ENCODE peak calls at places on chromosomes 1 and 21, in four cellular contexts. One of them, this sample, is unnamed.

GRCh38 chr21:33247596-33247995 is 17.9 kb downstream of the IFNAR2 start:
- DNase-seq in stimulated activated CD4-positive, alpha-beta T cell treated with anti-CD3 and anti-CD28 coated beads, Interleukin-1b, Interleukin-23, amount 100 ng/mL, for 24 hours: no peak
- DNase-seq in dorsolateral prefrontal cortex: no peak
- DNase-seq in NCI-H510A: no peak
- DNase-seq in this sample: no peak

GRCh38 chr21:46243865-46244490 is 15.4 kb upstream of the LSS start:
- DNase-seq in NCI-H510A: no peak
- DNase-seq in stimulated activated CD4-positive, alpha-beta T cell treated with anti-CD3 and anti-CD28 coated beads, Interleukin-1b, Interleukin-23, amount 100 ng/mL, for 24 hours: no peak
- DNase-seq in dorsolateral prefrontal cortex: no peak
- DNase-seq in this sample: no peak

GRCh38 chr1:61043010-61043820 is 39.1 kb upstream of the NFIA start:
- DNase-seq in dorsolateral prefrontal cortex: peak
- DNase-seq in NCI-H510A: peak
- DNase-seq in stimulated activated CD4-positive, alpha-beta T cell treated with anti-CD3 and anti-CD28 coated beads, Interleukin-1b, Interleukin-23, amount 100 ng/mL, for 24 hours: peak
- DNase-seq in this sample: peak

GRCh38 chr1:92404661-92405060 is 82.1 kb downstream of the GFI1 start:
- DNase-seq in stimulated activated CD4-positive, alpha-beta T cell treated with anti-CD3 and anti-CD28 coated beads, Interleukin-1b, Interleukin-23, amount 100 ng/mL, for 24 hours: no peak
- DNase-seq in dorsolateral prefrontal cortex: no peak
- DNase-seq in NCI-H510A: no peak
- DNase-seq in this sample: no peak

GRCh38 chr1:226738421-226738994 is 574 bp downstream of the ITPKB start:
- DNase-seq in stimulated activated CD4-positive, alpha-beta T cell treated with anti-CD3 and anti-CD28 coated beads, Interleukin-1b, Interleukin-23, amount 100 ng/mL, for 24 hours: no peak
- DNase-seq in NCI-H510A: peak
- DNase-seq in dorsolateral prefrontal cortex: no peak
- DNase-seq in this sample: peak

GRCh38 chr1:93614550-93615200 is 67.0 kb downstream of the BCAR3 start:
- DNase-seq in NCI-H510A: no peak
- DNase-seq in dorsolateral prefrontal cortex: no peak
- DNase-seq in stimulated activated CD4-positive, alpha-beta T cell treated with anti-CD3 and anti-CD28 coated beads, Interleukin-1b, Interleukin-23, amount 100 ng/mL, for 24 hours: no peak
- DNase-seq in this sample: no peak

GRCh38 chr1:25030674-25031589 is 100.9 kb upstream of the RUNX3 start:
- DNase-seq in NCI-H510A: no peak
- DNase-seq in stimulated activated CD4-positive, alpha-beta T cell treated with anti-CD3 and anti-CD28 coated beads, Interleukin-1b, Interleukin-23, amount 100 ng/mL, for 24 hours: peak
- DNase-seq in dorsolateral prefrontal cortex: no peak
- DNase-seq in this sample: no peak

GRCh38 chr1:73382971-73383370 is 815.0 kb downstream of the LRRIQ3 start:
- DNase-seq in stimulated activated CD4-positive, alpha-beta T cell treated with anti-CD3 and anti-CD28 coated beads, Interleukin-1b, Interleukin-23, amount 100 ng/mL, for 24 hours: no peak
- DNase-seq in dorsolateral prefrontal cortex: no peak
- DNase-seq in NCI-H510A: no peak
- DNase-seq in this sample: no peak

GRCh38 chr1:89990976-89991831 is 3.7 kb upstream of the ZNF326 start:
- DNase-seq in NCI-H510A: no peak
- DNase-seq in stimulated activated CD4-positive, alpha-beta T cell treated with anti-CD3 and anti-CD28 coated beads, Interleukin-1b, Interleukin-23, amount 100 ng/mL, for 24 hours: no peak
- DNase-seq in dorsolateral prefrontal cortex: no peak
- DNase-seq in this sample: no peak

GRCh38 chr21:34782666-34783365 is 114.0 kb downstream of the CLIC6 start:
- DNase-seq in stimulated activated CD4-positive, alpha-beta T cell treated with anti-CD3 and anti-CD28 coated beads, Interleukin-1b, Interleukin-23, amount 100 ng/mL, for 24 hours: no peak
- DNase-seq in dorsolateral prefrontal cortex: no peak
- DNase-seq in NCI-H510A: no peak
- DNase-seq in this sample: no peak

GRCh38 chr1:162380061-162380846 is 1.3 kb upstream of the C1orf226 start:
- DNase-seq in NCI-H510A: no peak
- DNase-seq in stimulated activated CD4-positive, alpha-beta T cell treated with anti-CD3 and anti-CD28 coated beads, Interleukin-1b, Interleukin-23, amount 100 ng/mL, for 24 hours: no peak
- DNase-seq in dorsolateral prefrontal cortex: no peak
- DNase-seq in this sample: no peak

GRCh38 chr1:239243003-239243402 is 143.4 kb upstream of the CHRM3 start:
- DNase-seq in stimulated activated CD4-positive, alpha-beta T cell treated with anti-CD3 and anti-CD28 coated beads, Interleukin-1b, Interleukin-23, amount 100 ng/mL, for 24 hours: no peak
- DNase-seq in NCI-H510A: no peak
- DNase-seq in dorsolateral prefrontal cortex: no peak
- DNase-seq in this sample: no peak

GRCh38 chr1:247357781-247358211 is 26.1 kb upstream of the ZNF496 start:
- DNase-seq in NCI-H510A: no peak
- DNase-seq in stimulated activated CD4-positive, alpha-beta T cell treated with anti-CD3 and anti-CD28 coated beads, Interleukin-1b, Interleukin-23, amount 100 ng/mL, for 24 hours: no peak
- DNase-seq in dorsolateral prefrontal cortex: no peak
- DNase-seq in this sample: no peak

GRCh38 chr1:179781962-179782361 is 38.9 kb downstream of the FAM163A start:
- DNase-seq in dorsolateral prefrontal cortex: no peak
- DNase-seq in NCI-H510A: no peak
- DNase-seq in stimulated activated CD4-positive, alpha-beta T cell treated with anti-CD3 and anti-CD28 coated beads, Interleukin-1b, Interleukin-23, amount 100 ng/mL, for 24 hours: no peak
- DNase-seq in this sample: no peak

GRCh38 chr21:45341779-45342178 is 54.1 kb upstream of the POFUT2 start:
- DNase-seq in stimulated activated CD4-positive, alpha-beta T cell treated with anti-CD3 and anti-CD28 coated beads, Interleukin-1b, Interleukin-23, amount 100 ng/mL, for 24 hours: no peak
- DNase-seq in NCI-H510A: no peak
- DNase-seq in dorsolateral prefrontal cortex: no peak
- DNase-seq in this sample: no peak

GRCh38 chr1:109290137-109290536 is 7.2 kb upstream of the PSRC1 start:
- DNase-seq in dorsolateral prefrontal cortex: no peak
- DNase-seq in stimulated activated CD4-positive, alpha-beta T cell treated with anti-CD3 and anti-CD28 coated beads, Interleukin-1b, Interleukin-23, amount 100 ng/mL, for 24 hours: no peak
- DNase-seq in NCI-H510A: no peak
- DNase-seq in this sample: no peak

GRCh38 chr1:9143250-9143649 is 14.3 kb upstream of the GPR157 start:
- DNase-seq in dorsolateral prefrontal cortex: no peak
- DNase-seq in stimulated activated CD4-positive, alpha-beta T cell treated with anti-CD3 and anti-CD28 coated beads, Interleukin-1b, Interleukin-23, amount 100 ng/mL, for 24 hours: no peak
- DNase-seq in NCI-H510A: no peak
- DNase-seq in this sample: no peak

GRCh38 chr1:21666572-21667320 is 2.4 kb downstream of the RAP1GAP start:
- DNase-seq in NCI-H510A: no peak
- DNase-seq in stimulated activated CD4-positive, alpha-beta T cell treated with anti-CD3 and anti-CD28 coated beads, Interleukin-1b, Interleukin-23, amount 100 ng/mL, for 24 hours: no peak
- DNase-seq in dorsolateral prefrontal cortex: no peak
- DNase-seq in this sample: no peak